ENCODE peak calls at places on chromosomes 16 and 17, in ten cellular contexts. D is neural progenitor cell; X is CD8-positive, alpha-beta T cell; N is mesothelial cell of epicardium; F is uterus; V is stomach; B is right atrium auricular region; P is pancreas; C is A673; Z is cardiac fibroblast. S is an unnamed sample.

GRCh38 chr16:30342751-30343490 is 12.2 kb downstream of the CD2BP2 start:
- DNase-seq in D (no peak), C (no peak), N (peak; percentile 36), F (no peak), V (no peak), P (no peak), B (no peak), Z (no peak), X (no peak), S (no peak)

GRCh38 chr17:7656958-7657715 is 6.4 kb downstream of the ATP1B2 start:
- DNase-seq in D (peak; percentile 59), V (no peak), X (no peak), C (no peak), B (no peak), F (peak; percentile 58), Z (peak; percentile 64), N (no peak), P (no peak), S (no peak)

GRCh38 chr17:30093463-30094147 is 23.0 kb upstream of the NSRP1 start:
- DNase-seq in C (peak; percentile 87), N (peak; percentile 66), D (peak; percentile 79), F (no peak), X (peak; percentile 51), V (peak; percentile 38), P (no peak), B (no peak), Z (peak; percentile 71), S (peak; percentile 50)

GRCh38 chr17:40530988-40531971 is 29.9 kb upstream of the TNS4 start:
- DNase-seq in C (no peak), P (no peak), D (no peak), X (peak; percentile 74), V (no peak), N (no peak), Z (no peak), F (peak; percentile 27), B (no peak), S (no peak)

GRCh38 chr16:1063728-1064127 is 8.8 kb upstream of the SSTR5 start:
- DNase-seq in F (no peak), V (no peak), N (no peak), C (no peak), D (no peak), X (no peak), P (no peak), B (no peak), Z (no peak), S (no peak)

GRCh38 chr17:15498107-15498506 is 30.7 kb upstream of the CDRT4 start:
- DNase-seq in Z (no peak), P (no peak), C (peak; percentile 28), D (no peak), N (no peak), V (no peak), X (no peak), B (no peak), F (no peak), S (no peak)

GRCh38 chr17:1607971-1608320 is 20.7 kb downstream of the SLC43A2 start:
- DNase-seq in B (no peak), X (no peak), C (no peak), F (no peak), V (no peak), Z (no peak), D (no peak), N (no peak), P (no peak), S (no peak)

GRCh38 chr17:7704601-7705268 is at the start of gene EFNB3:
- DNase-seq in N (peak; percentile 65), P (peak; percentile 49), X (peak; percentile 11), C (peak; percentile 81), F (peak; percentile 44), B (no peak), V (no peak), D (peak; percentile 92), Z (peak; percentile 61), S (peak; percentile 48)

GRCh38 chr16:63856537-63856936 is 1265.3 kb downstream of the CDH11 start:
- DNase-seq in N (no peak), B (no peak), C (no peak), P (no peak), V (no peak), Z (no peak), X (no peak), F (no peak), D (no peak), S (no peak)

GRCh38 chr17:31744541-31744951 is 114.5 kb downstream of the COPRS start:
- DNase-seq in P (no peak), C (no peak), B (no peak), F (no peak), V (no peak), Z (peak; percentile 31), D (no peak), X (no peak), N (no peak), S (no peak)

GRCh38 chr16:54974391-54974790 is 43.7 kb downstream of the IRX5 start:
- DNase-seq in P (no peak), F (no peak), V (no peak), N (no peak), C (peak; percentile 23), Z (no peak), D (no peak), X (no peak), B (no peak), S (no peak)

GRCh38 chr16:82240111-82240510 is 70.1 kb upstream of the MPHOSPH6 start:
- DNase-seq in F (no peak), C (no peak), V (no peak), N (no peak), P (no peak), D (no peak), X (no peak), Z (no peak), B (no peak), S (no peak)

GRCh38 chr16:30076276-30076791 is 540 bp downstream of the PPP4C start:
- DNase-seq in X (no peak), C (no peak), V (no peak), B (no peak), P (peak; percentile 57), D (no peak), N (no peak), F (no peak), Z (no peak), S (no peak)

GRCh38 chr16:64150193-64150592 is 971.7 kb downstream of the CDH11 start:
- DNase-seq in D (no peak), N (no peak), X (no peak), B (no peak), V (no peak), F (no peak), C (no peak), P (no peak), Z (no peak), S (no peak)

GRCh38 chr17:7932949-7933348 is 943 bp downstream of the CNTROB start:
- DNase-seq in V (peak; percentile 45), D (peak; percentile 67), P (peak; percentile 45), X (peak; percentile 34), C (peak; percentile 46), Z (peak; percentile 60), F (peak; percentile 53), B (peak; percentile 67), N (no peak), S (no peak)

GRCh38 chr17:75516619-75517276 is 420 bp downstream of the TSEN54 start:
- DNase-seq in C (peak; percentile 46), F (peak; percentile 36), D (peak; percentile 82), B (no peak), Z (peak; percentile 49), N (peak; percentile 64), X (peak; percentile 31), V (no peak), P (peak; percentile 72), S (no peak)

GRCh38 chr17:82531431-82531881 is 11.9 kb downstream of the FOXK2 start:
- DNase-seq in V (no peak), C (no peak), X (no peak), Z (peak; percentile 40), N (no peak), F (no peak), B (no peak), D (no peak), P (no peak), S (no peak)

GRCh38 chr17:72191356-72191755 is 70.5 kb downstream of the SOX9 start:
- DNase-seq in X (no peak), F (no peak), V (no peak), D (no peak), B (peak; percentile 57), N (no peak), Z (no peak), P (no peak), C (no peak), S (no peak)

GRCh38 chr17:4017377-4017776 is 53.1 kb upstream of the ATP2A3 start:
- DNase-seq in D (no peak), C (no peak), V (no peak), X (no peak), P (no peak), Z (no peak), B (no peak), N (no peak), F (no peak), S (no peak)
- TF ChIP-seq CTCF in D (peak; percentile 27), C (peak; percentile 36), V (no peak), X (no peak), P (no peak), Z (no peak), B (no peak), N (no peak), F (no peak), S (no peak)

GRCh38 chr16:25108054-25108453 is 3.5 kb upstream of the LCMT1 start:
- DNase-seq in V (no peak), Z (no peak), X (peak; percentile 52), F (no peak), N (no peak), B (no peak), P (no peak), D (no peak), C (peak; percentile 31), S (no peak)
- TF ChIP-seq CTCF in V (no peak), Z (no peak), X (peak; percentile 41), F (no peak), N (no peak), B (no peak), P (no peak), D (no peak), C (peak; percentile 30), S (peak; percentile 35)

GRCh38 chr16:85056211-85056748 is 28.7 kb downstream of the KIAA0513 start:
- DNase-seq in B (peak; percentile 75), P (no peak), D (peak; percentile 47), Z (peak; percentile 51), F (peak; percentile 43), X (no peak), V (no peak), N (no peak), C (no peak), S (no peak)
- TF ChIP-seq CTCF in B (peak; percentile 32), P (no peak), D (peak; percentile 47), Z (peak; percentile 52), F (no peak), X (no peak), V (no peak), N (no peak), C (peak; percentile 48), S (no peak)

DNA sequence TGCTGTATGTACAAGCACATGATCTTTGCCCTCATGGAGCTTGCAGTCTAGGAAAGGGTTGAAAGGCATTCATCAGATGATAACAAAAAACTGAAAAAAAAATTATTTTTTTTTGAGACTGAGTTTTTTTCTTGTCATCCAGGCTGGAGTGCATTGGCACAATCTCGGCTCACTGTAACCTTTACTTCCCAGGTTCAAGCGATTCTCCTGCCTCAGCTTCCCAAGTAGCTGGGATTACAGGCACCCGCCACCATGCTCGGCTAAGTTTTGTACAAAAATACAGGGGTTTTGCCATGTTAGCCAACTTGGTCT is 38.7 kb upstream of the BCAS3 start:
- DNase-seq in P (no peak), Z (no peak), C (no peak), N (no peak), D (no peak), B (no peak), V (no peak), X (no peak), F (no peak), S (no peak)
- TF ChIP-seq CTCF in P (no peak), Z (no peak), C (no peak), N (peak; percentile 22), D (no peak), B (no peak), V (no peak), X (no peak), F (no peak), S (no peak)

GRCh38 chr16:66278604-66279262 is 87.8 kb upstream of the CDH5 start:
- DNase-seq in N (no peak), D (no peak), X (no peak), C (no peak), Z (no peak), V (no peak), B (no peak), P (no peak), F (no peak), S (no peak)
- TF ChIP-seq CTCF in N (no peak), D (peak; percentile 22), X (no peak), C (no peak), Z (no peak), V (no peak), B (no peak), P (no peak), F (no peak), S (no peak)

S was measured in D721Med.